ENCODE peak calls at places on chromosome 18, in six cellular contexts. E is epithelial cell of esophagus, K is neural progenitor cell, Q is WERI-Rb-1, F is breast epithelium, X is AG10803. B is an unnamed sample.

GRCh38 chr18:22110482-22110924 is 58.9 kb upstream of the GATA6 start:
- DNase-seq in E (no peak), K (peak; percentile 67), Q (peak; percentile 34), F (no peak), X (no peak), B (no peak)

GRCh38 chr18:46071894-46072867 is at the start of gene PSTPIP2:
- DNase-seq in E (peak; percentile 76), X (peak; percentile 55), Q (peak; percentile 79), K (peak; percentile 72), F (peak; percentile 77), B (no peak)

GRCh38 chr18:31610841-31611240 is 19.2 kb downstream of the TTR start:
- DNase-seq in X (no peak), Q (peak; percentile 89), E (peak; percentile 51), F (no peak), K (peak; percentile 76), B (no peak)

GRCh38 chr18:7272268-7273049 is 41.6 kb downstream of the LRRC30 start:
- DNase-seq in K (peak; percentile 89), F (no peak), X (peak; percentile 75), Q (peak; percentile 78), E (peak; percentile 78), B (peak; percentile 62)

GRCh38 chr18:75219684-75220083 is 9.1 kb downstream of the TSHZ1 start:
- DNase-seq in K (no peak), Q (no peak), F (no peak), X (no peak), E (no peak), B (no peak)

GRCh38 chr18:54192900-54193299 is 31.6 kb downstream of the MBD2 start:
- DNase-seq in Q (no peak), E (peak; percentile 90), K (no peak), F (no peak), X (no peak), B (no peak)

GRCh38 chr18:34818069-34818468 is 108.0 kb downstream of the DTNA start:
- DNase-seq in K (no peak), Q (no peak), F (no peak), E (no peak), X (no peak), B (no peak)

GRCh38 chr18:14747513-14748474 is at the start of gene ANKRD30B:
- DNase-seq in E (no peak), X (no peak), F (no peak), K (no peak), Q (no peak), B (no peak)

GRCh38 chr18:41170346-41170745 is 784.7 kb upstream of the PIK3C3 start:
- DNase-seq in Q (no peak), E (peak; percentile 52), K (no peak), F (no peak), X (no peak), B (peak; percentile 23)

GRCh38 chr18:31876707-31877106 is 66.2 kb downstream of the TRAPPC8 start:
- DNase-seq in X (no peak), Q (no peak), K (no peak), E (peak; percentile 66), F (no peak), B (no peak)

GRCh38 chr18:60322591-60322990 is 50.0 kb downstream of the MC4R start:
- DNase-seq in X (peak; percentile 45), E (peak; percentile 49), F (no peak), K (no peak), Q (no peak), B (no peak)

GRCh38 chr18:8798996-8799395 is 93.6 kb downstream of the MTCL1 start:
- DNase-seq in F (no peak), X (peak; percentile 73), K (no peak), Q (no peak), E (no peak), B (no peak)

GRCh38 chr18:12377556-12378553 is 828 bp upstream of the AFG3L2 start:
- DNase-seq in Q (no peak), K (peak; percentile 41), X (no peak), F (no peak), E (peak; percentile 99), B (no peak)

GRCh38 chr18:23433360-23433759 is 19.7 kb upstream of the RIOK3 start:
- DNase-seq in E (no peak), X (no peak), K (no peak), F (no peak), Q (no peak), B (no peak)

GRCh38 chr18:8029061-8029460 is 461.9 kb downstream of the PTPRM start:
- DNase-seq in Q (no peak), K (no peak), F (no peak), E (no peak), X (no peak), B (no peak)

GRCh38 chr18:14928396-14928795 is 180.4 kb downstream of the ANKRD30B start:
- DNase-seq in K (no peak), E (no peak), Q (no peak), X (no peak), F (peak; percentile 60), B (no peak)

GRCh38 chr18:70249118-70249517 is 39.7 kb upstream of the SOCS6 start:
- DNase-seq in Q (no peak), K (no peak), X (peak; percentile 14), F (no peak), E (peak; percentile 47), B (no peak)

GRCh38 chr18:9380101-9380500 is 45.5 kb downstream of the TWSG1 start:
- DNase-seq in Q (no peak), F (no peak), X (peak; percentile 90), K (no peak), E (no peak), B (no peak)

GRCh38 chr18:27608742-27609141 is 423.6 kb upstream of the CHST9 start:
- DNase-seq in F (no peak), Q (no peak), X (no peak), E (peak; percentile 34), K (no peak), B (no peak)

GRCh38 chr18:4084501-4084900 is 370.6 kb downstream of the DLGAP1 start:
- DNase-seq in K (no peak), E (no peak), X (no peak), F (no peak), Q (no peak), B (no peak)

GRCh38 chr18:7452331-7452730 is 114.8 kb upstream of the PTPRM start:
- DNase-seq in K (peak; percentile 73), X (peak; percentile 18), E (peak; percentile 39), F (no peak), Q (peak; percentile 46), B (no peak)

GRCh38 chr18:25075793-25076192 is 276.2 kb downstream of the ZNF521 start:
- DNase-seq in X (peak; percentile 56), F (no peak), K (no peak), E (no peak), Q (no peak), B (no peak)

GRCh38 chr18:56987236-56987635 is 159.7 kb upstream of the BOD1L2 start:
- DNase-seq in Q (no peak), X (no peak), K (no peak), F (no peak), E (no peak), B (no peak)
- H3K4me3 ChIP-seq in Q (no peak overlapping the region), X (no peak overlapping the region), K (no peak overlapping the region), F (no peak overlapping the region), E (no peak overlapping the region), B (no peak overlapping the region)

GRCh38 chr18:40157120-40157519 is 1797.9 kb upstream of the PIK3C3 start:
- DNase-seq in F (no peak), K (no peak), X (no peak), E (no peak), Q (no peak), B (no peak)

DNA sequence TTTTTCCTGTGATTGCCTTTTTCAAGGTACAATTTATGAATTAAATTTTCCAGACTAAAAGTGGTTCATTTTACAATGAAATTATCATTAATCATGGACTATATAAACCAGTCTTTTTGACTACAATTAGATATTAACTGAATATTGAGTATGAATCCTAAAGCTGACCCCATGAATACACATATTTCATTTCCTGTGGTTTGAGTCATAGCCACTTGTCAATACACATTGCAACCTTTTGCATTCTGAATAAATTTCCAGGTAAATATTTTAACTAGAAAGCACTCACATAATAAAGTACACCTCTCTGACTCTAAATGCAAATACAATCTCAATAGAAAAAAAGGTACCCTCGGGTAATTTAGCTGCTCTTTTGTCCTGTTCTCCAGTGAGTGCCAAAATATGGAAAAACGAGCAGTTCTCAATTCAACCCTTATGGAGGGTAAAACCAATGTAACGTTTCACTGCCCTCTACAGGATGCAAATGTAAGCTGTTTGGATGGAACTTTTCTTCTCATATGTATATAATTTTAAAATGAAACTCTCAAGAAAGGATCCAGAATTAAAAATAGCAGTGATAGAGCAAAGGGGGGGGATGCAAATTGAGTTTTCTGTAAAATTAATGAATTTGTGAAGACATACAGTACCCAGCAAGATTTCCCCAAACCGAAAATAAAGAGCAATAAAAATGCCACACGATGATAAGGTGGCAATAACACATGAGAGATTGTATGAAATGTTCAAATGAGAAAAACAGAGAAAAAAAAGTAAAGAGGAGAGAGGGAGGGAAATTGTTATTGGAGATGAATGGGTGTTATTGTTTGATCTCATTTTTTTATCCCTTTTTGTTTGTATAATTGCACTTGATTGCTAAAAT is 1795.7 kb upstream of the PIK3C3 start:
- DNase-seq in K (peak; percentile 55), Q (no peak), F (no peak), X (peak; percentile 21), E (peak; percentile 52), B (peak; percentile 48)
- TF ChIP-seq CTCF in K (peak; percentile 89), Q (peak; percentile 58), F (no peak), X (peak; percentile 60), E (peak; percentile 71), B (peak; percentile 73)

DNA sequence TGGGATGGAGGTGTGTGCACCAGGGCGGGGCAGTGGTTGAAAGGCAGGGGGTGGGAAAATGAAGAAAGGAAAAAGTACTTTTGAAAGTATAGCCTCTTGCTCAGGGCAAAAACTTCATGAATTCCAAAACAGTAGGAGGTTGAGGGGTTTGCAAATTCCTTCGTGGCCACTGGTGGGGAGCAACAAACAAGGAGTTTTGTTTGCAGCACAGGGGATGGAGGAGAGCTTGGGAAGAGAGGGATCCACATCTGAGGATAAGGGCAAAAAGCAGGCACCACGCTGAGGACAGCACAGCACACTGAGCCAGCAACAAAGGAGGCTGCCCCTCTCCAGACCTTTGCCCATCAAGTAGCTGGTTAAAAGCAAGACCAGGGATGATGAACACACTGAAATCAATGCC is 149.0 kb downstream of the TCF4 start:
- DNase-seq in Q (no peak), K (peak; percentile 76), F (no peak), X (no peak), E (no peak), B (no peak)
- H3K4me3 ChIP-seq in Q (no peak overlapping the region), K (peak overlapping the region; percentile 24), F (no peak overlapping the region), X (no peak overlapping the region), E (no peak overlapping the region), B (no peak overlapping the region)

GRCh38 chr18:76465630-76466409 is 29.2 kb downstream of the ZNF516 start:
- DNase-seq in E (no peak), K (no peak), X (no peak), F (no peak), Q (no peak), B (no peak)

GRCh38 chr18:76471593-76471992 is 23.4 kb downstream of the ZNF516 start:
- DNase-seq in K (no peak), E (no peak), Q (no peak), X (no peak), F (no peak), B (no peak)

GRCh38 chr18:76467371-76468190 is 27.5 kb downstream of the ZNF516 start:
- DNase-seq in Q (no peak), E (no peak), F (no peak), X (no peak), K (peak; percentile 44), B (no peak)

GRCh38 chr18:76466410-76466991 is 28.5 kb downstream of the ZNF516 start:
- DNase-seq in Q (no peak), E (no peak), K (no peak), F (no peak), X (no peak), B (no peak)

GRCh38 chr18:76468345-76469275 is 26.4 kb downstream of the ZNF516 start:
- DNase-seq in X (peak; percentile 58), E (no peak), K (no peak), Q (no peak), F (no peak), B (no peak)
- TF ChIP-seq CTCF in X (no peak), E (no peak), K (no peak), Q (no peak), F (no peak), B (no peak)